ENCODE peak calls at places on chromosomes 2 and 18, in five cellular contexts. One of them, this sample, is unnamed.

GRCh38 chr2:110799376-110799775 is 67.0 kb downstream of the ACOXL start:
- DNase-seq in GM06990: no peak
- DNase-seq in WERI-Rb-1: no peak
- DNase-seq in left lung: no peak
- DNase-seq in fibroblast of the aortic adventitia: no peak
- DNase-seq in this sample: no peak

GRCh38 chr18:43129946-43130523 is 14.6 kb upstream of the RIT2 start:
- DNase-seq in GM06990: no peak
- DNase-seq in WERI-Rb-1: no peak
- DNase-seq in left lung: no peak
- DNase-seq in fibroblast of the aortic adventitia: peak
- DNase-seq in this sample: no peak

GRCh38 chr2:51995293-51995692 is 963.4 kb upstream of the NRXN1 start:
- DNase-seq in GM06990: no peak
- DNase-seq in WERI-Rb-1: no peak
- DNase-seq in left lung: no peak
- DNase-seq in fibroblast of the aortic adventitia: peak
- DNase-seq in this sample: no peak

GRCh38 chr2:36965751-36966369 is 476 bp downstream of the STRN start:
- DNase-seq in GM06990: peak
- DNase-seq in WERI-Rb-1: peak
- DNase-seq in left lung: no peak
- DNase-seq in fibroblast of the aortic adventitia: peak
- DNase-seq in this sample: peak

GRCh38 chr2:71510938-71511337 is 57.6 kb downstream of the DYSF start:
- DNase-seq in GM06990: no peak
- DNase-seq in WERI-Rb-1: no peak
- DNase-seq in left lung: no peak
- DNase-seq in fibroblast of the aortic adventitia: no peak
- DNase-seq in this sample: no peak

GRCh38 chr2:171824086-171824485 is 70.0 kb downstream of the SLC25A12 start:
- DNase-seq in GM06990: no peak
- DNase-seq in WERI-Rb-1: no peak
- DNase-seq in left lung: no peak
- DNase-seq in fibroblast of the aortic adventitia: peak
- DNase-seq in this sample: no peak

GRCh38 chr18:49178736-49179135 is 228.0 kb upstream of the SMAD7 start:
- DNase-seq in GM06990: no peak
- DNase-seq in WERI-Rb-1: peak
- DNase-seq in left lung: no peak
- DNase-seq in fibroblast of the aortic adventitia: peak
- DNase-seq in this sample: no peak

GRCh38 chr2:30225131-30225762 is 6.1 kb upstream of the LBH start:
- DNase-seq in GM06990: no peak
- DNase-seq in WERI-Rb-1: no peak
- DNase-seq in left lung: no peak
- DNase-seq in fibroblast of the aortic adventitia: peak
- DNase-seq in this sample: no peak

GRCh38 chr2:7467782-7468447 is 550.7 kb downstream of the RNF144A start:
- DNase-seq in GM06990: no peak
- DNase-seq in WERI-Rb-1: no peak
- DNase-seq in left lung: no peak
- DNase-seq in fibroblast of the aortic adventitia: no peak
- DNase-seq in this sample: no peak

GRCh38 chr2:7468955-7469354 is 551.7 kb downstream of the RNF144A start:
- DNase-seq in GM06990: no peak
- DNase-seq in WERI-Rb-1: no peak
- DNase-seq in left lung: no peak
- DNase-seq in fibroblast of the aortic adventitia: no peak
- DNase-seq in this sample: no peak

GRCh38 chr2:7471185-7471584 is 554.0 kb downstream of the RNF144A start:
- DNase-seq in GM06990: no peak
- DNase-seq in WERI-Rb-1: no peak
- DNase-seq in left lung: no peak
- DNase-seq in fibroblast of the aortic adventitia: no peak
- DNase-seq in this sample: no peak

GRCh38 chr2:7468448-7468828 is 551.2 kb downstream of the RNF144A start:
- DNase-seq in GM06990: no peak
- DNase-seq in WERI-Rb-1: no peak
- DNase-seq in left lung: no peak
- DNase-seq in fibroblast of the aortic adventitia: no peak
- DNase-seq in this sample: no peak

DNA sequence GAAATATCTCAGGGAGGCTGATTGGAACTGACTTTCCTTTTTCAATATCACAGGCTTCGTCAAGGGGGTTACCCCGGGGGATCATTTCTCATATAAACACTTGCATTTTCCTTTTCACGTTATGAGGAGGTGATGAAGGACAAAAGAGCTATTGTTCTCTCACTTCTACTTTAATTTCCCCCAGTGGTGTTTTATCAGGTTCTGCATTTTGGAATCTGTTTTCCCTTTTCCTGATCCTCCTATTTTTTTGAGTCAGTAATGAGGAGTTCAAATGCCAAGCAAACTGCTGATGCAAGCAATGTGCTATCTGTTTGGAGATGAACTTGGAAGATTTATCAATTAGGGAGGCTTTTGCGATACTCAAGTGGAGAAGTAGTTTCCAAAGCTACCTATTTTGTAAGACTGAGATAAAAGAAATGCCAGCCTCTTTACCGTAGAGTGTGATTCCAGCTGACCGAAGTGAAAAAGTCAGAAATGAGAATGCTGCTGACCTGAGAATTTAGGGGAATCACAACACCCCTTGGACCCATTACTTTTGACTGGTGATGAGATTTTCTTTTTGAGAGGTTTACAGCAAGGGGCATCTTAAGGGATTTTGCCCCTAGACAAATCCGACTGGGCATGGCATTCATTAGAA is 556.0 kb downstream of the RNF144A start:
- DNase-seq in GM06990: no peak
- DNase-seq in WERI-Rb-1: no peak
- DNase-seq in left lung: no peak
- DNase-seq in fibroblast of the aortic adventitia: no peak
- DNase-seq in this sample: no peak
- TF ChIP-seq CTCF in GM06990: no peak
- TF ChIP-seq CTCF in WERI-Rb-1: no peak
- TF ChIP-seq CTCF in left lung: no peak
- TF ChIP-seq CTCF in fibroblast of the aortic adventitia: no peak
- TF ChIP-seq CTCF in this sample: no peak

DNA sequence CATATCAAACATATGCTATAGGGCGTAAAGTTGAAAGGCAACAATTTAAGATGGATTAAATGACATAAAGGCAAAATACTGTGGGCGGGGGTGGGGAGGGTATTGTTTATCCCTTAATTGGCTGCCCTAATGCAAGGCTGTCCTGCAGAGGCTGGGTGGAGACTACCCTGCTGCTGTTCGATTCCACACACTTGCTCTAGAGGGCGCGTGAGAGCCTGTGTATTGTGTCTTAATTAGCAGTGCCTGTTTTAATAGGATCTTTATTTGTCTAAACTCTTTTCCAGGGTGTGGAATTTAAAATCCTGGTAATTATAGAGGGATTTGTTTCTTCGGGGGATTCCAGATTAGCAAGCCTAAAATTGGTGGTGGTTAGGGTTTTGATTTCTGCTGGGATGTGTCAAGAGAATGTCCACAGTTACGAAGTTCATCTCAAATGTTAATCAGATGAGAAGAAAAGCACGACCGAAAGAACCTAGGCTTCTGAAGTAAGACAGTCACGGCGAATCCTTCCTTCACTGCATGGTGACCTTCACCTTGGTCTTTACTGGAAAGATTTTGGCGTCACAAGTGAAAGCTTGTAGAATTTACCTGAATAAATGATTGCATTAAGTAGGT is 103.5 kb upstream of the MAP3K20 start:
- DNase-seq in GM06990: no peak
- DNase-seq in WERI-Rb-1: peak
- DNase-seq in left lung: no peak
- DNase-seq in fibroblast of the aortic adventitia: peak
- DNase-seq in this sample: no peak
- TF ChIP-seq CTCF in GM06990: peak
- TF ChIP-seq CTCF in WERI-Rb-1: peak
- TF ChIP-seq CTCF in left lung: peak
- TF ChIP-seq CTCF in fibroblast of the aortic adventitia: peak
- TF ChIP-seq CTCF in this sample: peak

GRCh38 chr2:159755788-159756187 is 42.2 kb downstream of the CD302 start:
- DNase-seq in GM06990: no peak
- DNase-seq in WERI-Rb-1: no peak
- DNase-seq in left lung: no peak
- DNase-seq in fibroblast of the aortic adventitia: no peak
- DNase-seq in this sample: no peak
- TF ChIP-seq CTCF in GM06990: peak
- TF ChIP-seq CTCF in WERI-Rb-1: peak
- TF ChIP-seq CTCF in left lung: no peak
- TF ChIP-seq CTCF in fibroblast of the aortic adventitia: no peak
- TF ChIP-seq CTCF in this sample: no peak

GRCh38 chr2:86675611-86676015 is 44.5 kb upstream of the RMND5A start:
- DNase-seq in GM06990: no peak
- DNase-seq in WERI-Rb-1: no peak
- DNase-seq in left lung: no peak
- DNase-seq in fibroblast of the aortic adventitia: no peak
- DNase-seq in this sample: no peak
- TF ChIP-seq CTCF in GM06990: peak
- TF ChIP-seq CTCF in WERI-Rb-1: peak
- TF ChIP-seq CTCF in left lung: no peak
- TF ChIP-seq CTCF in fibroblast of the aortic adventitia: no peak
- TF ChIP-seq CTCF in this sample: no peak

GRCh38 chr2:226657340-226658053 is 142.1 kb downstream of the IRS1 start:
- DNase-seq in GM06990: no peak
- DNase-seq in WERI-Rb-1: no peak
- DNase-seq in left lung: no peak
- DNase-seq in fibroblast of the aortic adventitia: no peak
- DNase-seq in this sample: no peak

GRCh38 chr2:226659416-226659815 is 140.2 kb downstream of the IRS1 start:
- DNase-seq in GM06990: no peak
- DNase-seq in WERI-Rb-1: no peak
- DNase-seq in left lung: no peak
- DNase-seq in fibroblast of the aortic adventitia: no peak
- DNase-seq in this sample: no peak

GRCh38 chr2:226660124-226660523 is 139.5 kb downstream of the IRS1 start:
- DNase-seq in GM06990: no peak
- DNase-seq in WERI-Rb-1: no peak
- DNase-seq in left lung: no peak
- DNase-seq in fibroblast of the aortic adventitia: no peak
- DNase-seq in this sample: no peak

GRCh38 chr2:226660524-226660923 is 139.1 kb downstream of the IRS1 start:
- DNase-seq in GM06990: no peak
- DNase-seq in WERI-Rb-1: peak
- DNase-seq in left lung: no peak
- DNase-seq in fibroblast of the aortic adventitia: peak
- DNase-seq in this sample: peak

GRCh38 chr2:226658555-226658954 is 141.1 kb downstream of the IRS1 start:
- DNase-seq in GM06990: no peak
- DNase-seq in WERI-Rb-1: no peak
- DNase-seq in left lung: no peak
- DNase-seq in fibroblast of the aortic adventitia: peak
- DNase-seq in this sample: no peak
- TF ChIP-seq CTCF in GM06990: no peak
- TF ChIP-seq CTCF in WERI-Rb-1: no peak
- TF ChIP-seq CTCF in left lung: no peak
- TF ChIP-seq CTCF in fibroblast of the aortic adventitia: no peak
- TF ChIP-seq CTCF in this sample: no peak

GRCh38 chr2:174535757-174536703 is 49.2 kb upstream of the GPR155 start:
- DNase-seq in GM06990: no peak
- DNase-seq in WERI-Rb-1: peak
- DNase-seq in left lung: no peak
- DNase-seq in fibroblast of the aortic adventitia: no peak
- DNase-seq in this sample: no peak
- TF ChIP-seq CTCF in GM06990: no peak
- TF ChIP-seq CTCF in WERI-Rb-1: no peak
- TF ChIP-seq CTCF in left lung: no peak
- TF ChIP-seq CTCF in fibroblast of the aortic adventitia: no peak
- TF ChIP-seq CTCF in this sample: no peak

DNA sequence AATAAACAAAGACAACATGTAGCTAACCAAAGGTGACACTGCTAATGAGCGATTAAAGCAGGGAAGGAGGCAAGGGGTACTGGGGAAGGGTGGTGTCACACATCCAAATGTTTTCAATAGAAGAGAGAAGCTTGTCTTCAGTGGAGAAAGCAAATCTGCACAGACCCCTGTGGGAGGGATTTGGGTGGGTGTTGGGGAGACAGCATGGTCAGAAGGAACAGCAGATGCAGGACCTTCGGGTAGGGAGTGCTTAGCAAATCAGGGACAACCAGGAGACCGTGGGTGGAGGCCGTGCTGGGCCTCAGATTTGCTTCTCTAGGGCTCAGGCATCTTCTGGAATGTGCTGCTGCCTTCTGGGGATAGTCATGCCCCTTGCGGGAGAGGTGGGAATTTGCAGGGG is 185.3 kb upstream of the RAB6C start:
- DNase-seq in GM06990: no peak
- DNase-seq in WERI-Rb-1: no peak
- DNase-seq in left lung: no peak
- DNase-seq in fibroblast of the aortic adventitia: no peak
- DNase-seq in this sample: no peak
- TF ChIP-seq CTCF in GM06990: no peak
- TF ChIP-seq CTCF in WERI-Rb-1: no peak
- TF ChIP-seq CTCF in left lung: no peak
- TF ChIP-seq CTCF in fibroblast of the aortic adventitia: no peak
- TF ChIP-seq CTCF in this sample: no peak

GRCh38 chr18:59202258-59202820 is 17.6 kb upstream of the GRP start:
- DNase-seq in GM06990: no peak
- DNase-seq in WERI-Rb-1: no peak
- DNase-seq in left lung: no peak
- DNase-seq in fibroblast of the aortic adventitia: no peak
- DNase-seq in this sample: no peak

GRCh38 chr18:59196161-59196560 is 23.8 kb upstream of the GRP start:
- DNase-seq in GM06990: no peak
- DNase-seq in WERI-Rb-1: no peak
- DNase-seq in left lung: no peak
- DNase-seq in fibroblast of the aortic adventitia: no peak
- DNase-seq in this sample: no peak

GRCh38 chr18:59198215-59198614 is 21.7 kb upstream of the GRP start:
- DNase-seq in GM06990: no peak
- DNase-seq in WERI-Rb-1: no peak
- DNase-seq in left lung: no peak
- DNase-seq in fibroblast of the aortic adventitia: no peak
- DNase-seq in this sample: no peak

GRCh38 chr18:59197636-59198035 is 22.3 kb upstream of the GRP start:
- DNase-seq in GM06990: no peak
- DNase-seq in WERI-Rb-1: no peak
- DNase-seq in left lung: no peak
- DNase-seq in fibroblast of the aortic adventitia: no peak
- DNase-seq in this sample: no peak

GRCh38 chr18:59200787-59201186 is 19.2 kb upstream of the GRP start:
- DNase-seq in GM06990: no peak
- DNase-seq in WERI-Rb-1: peak
- DNase-seq in left lung: no peak
- DNase-seq in fibroblast of the aortic adventitia: no peak
- DNase-seq in this sample: no peak
- TF ChIP-seq CTCF in GM06990: no peak
- TF ChIP-seq CTCF in WERI-Rb-1: peak
- TF ChIP-seq CTCF in left lung: no peak
- TF ChIP-seq CTCF in fibroblast of the aortic adventitia: no peak
- TF ChIP-seq CTCF in this sample: no peak

GRCh38 chr2:61910603-61911002 is 5.1 kb downstream of the COMMD1 start:
- DNase-seq in GM06990: no peak
- DNase-seq in WERI-Rb-1: no peak
- DNase-seq in left lung: no peak
- DNase-seq in fibroblast of the aortic adventitia: no peak
- DNase-seq in this sample: no peak
- TF ChIP-seq CTCF in GM06990: peak
- TF ChIP-seq CTCF in WERI-Rb-1: peak
- TF ChIP-seq CTCF in left lung: no peak
- TF ChIP-seq CTCF in fibroblast of the aortic adventitia: peak
- TF ChIP-seq CTCF in this sample: peak

This sample was measured in thoracic aorta.